ENCODE peak calls at places on chromosomes 7 and 10, in nine cellular contexts. R is GM12878, Z is GM10248, C is transverse colon, E is H9, X is keratinocyte, S is left lung, M is tibial nerve, J is kidney epithelial cell. A is an unnamed sample.

GRCh38 chr10:97543025-97543546 is 29.5 kb upstream of the ANKRD2 start:
- DNase-seq in M (peak; percentile 76), C (peak; percentile 54), S (peak; percentile 89), J (peak; percentile 90), Z (no peak), X (peak; percentile 92), E (no peak), R (no peak), A (no peak)

GRCh38 chr7:99579956-99580777 is 17.9 kb upstream of the TMEM225B start:
- DNase-seq in S (no peak), Z (no peak), J (no peak), R (no peak), E (peak; percentile 83), C (peak; percentile 34), M (no peak), X (no peak), A (peak; percentile 83)

GRCh38 chr10:6637053-6637452 is 57.0 kb upstream of the PRKCQ start:
- DNase-seq in S (no peak), X (no peak), Z (no peak), C (no peak), J (no peak), E (no peak), M (no peak), R (no peak), A (no peak)

GRCh38 chr7:134651991-134652390 is 5.3 kb downstream of the BPGM start:
- DNase-seq in E (no peak), Z (no peak), C (no peak), J (no peak), X (no peak), M (no peak), S (no peak), R (no peak), A (no peak)

GRCh38 chr10:123636598-123637325 is 29.4 kb upstream of the GPR26 start:
- DNase-seq in E (no peak), X (no peak), M (no peak), Z (no peak), S (no peak), R (no peak), C (no peak), J (no peak), A (no peak)

GRCh38 chr7:81666209-81666608 is 103.6 kb downstream of the HGF start:
- DNase-seq in J (no peak), S (no peak), Z (no peak), E (no peak), X (no peak), M (no peak), C (no peak), R (no peak), A (no peak)

GRCh38 chr10:35933940-35934636 is 292.0 kb upstream of the FZD8 start:
- DNase-seq in E (no peak), Z (no peak), S (no peak), M (no peak), R (no peak), C (no peak), J (no peak), X (no peak), A (no peak)

GRCh38 chr7:46764100-46764941 is 817.6 kb downstream of the TNS3 start:
- DNase-seq in C (no peak), Z (no peak), J (peak; percentile 91), S (no peak), X (peak; percentile 64), M (peak; percentile 30), E (no peak), R (peak; percentile 5), A (no peak)

GRCh38 chr10:84375011-84375410 is 46.6 kb downstream of the CCSER2 start:
- DNase-seq in S (no peak), J (no peak), X (peak; percentile 19), Z (peak; percentile 16), C (no peak), M (peak; percentile 74), E (no peak), R (peak; percentile 34), A (no peak)

GRCh38 chr7:103851357-103851756 is 138.1 kb downstream of the RELN start:
- DNase-seq in S (no peak), X (no peak), C (no peak), E (no peak), J (no peak), Z (peak; percentile 4), M (no peak), R (no peak), A (no peak)

GRCh38 chr7:1422512-1423265 is 36.6 kb downstream of the MICALL2 start:
- DNase-seq in X (no peak), J (no peak), E (no peak), C (no peak), M (no peak), S (no peak), R (no peak), Z (no peak), A (no peak)

GRCh38 chr10:77983384-77984341 is 45.7 kb downstream of the POLR3A start:
- DNase-seq in C (no peak), J (no peak), X (no peak), M (no peak), E (no peak), S (no peak), R (no peak), Z (no peak), A (no peak)

GRCh38 chr7:42869131-42870020 is 42.5 kb downstream of the C7orf25 start:
- DNase-seq in X (no peak), S (no peak), M (no peak), Z (peak; percentile 70), J (no peak), R (peak; percentile 78), C (no peak), E (no peak), A (no peak)

GRCh38 chr7:143978585-143978984 is 21.5 kb upstream of the OR6B1 start:
- DNase-seq in J (no peak), E (no peak), Z (no peak), C (no peak), X (no peak), S (no peak), R (no peak), M (no peak), A (no peak)

GRCh38 chr10:50409965-50410811 is 158.9 kb upstream of the ASAH2 start:
- DNase-seq in M (no peak), J (no peak), Z (no peak), C (no peak), S (no peak), E (no peak), X (no peak), R (no peak), A (no peak)

DNA sequence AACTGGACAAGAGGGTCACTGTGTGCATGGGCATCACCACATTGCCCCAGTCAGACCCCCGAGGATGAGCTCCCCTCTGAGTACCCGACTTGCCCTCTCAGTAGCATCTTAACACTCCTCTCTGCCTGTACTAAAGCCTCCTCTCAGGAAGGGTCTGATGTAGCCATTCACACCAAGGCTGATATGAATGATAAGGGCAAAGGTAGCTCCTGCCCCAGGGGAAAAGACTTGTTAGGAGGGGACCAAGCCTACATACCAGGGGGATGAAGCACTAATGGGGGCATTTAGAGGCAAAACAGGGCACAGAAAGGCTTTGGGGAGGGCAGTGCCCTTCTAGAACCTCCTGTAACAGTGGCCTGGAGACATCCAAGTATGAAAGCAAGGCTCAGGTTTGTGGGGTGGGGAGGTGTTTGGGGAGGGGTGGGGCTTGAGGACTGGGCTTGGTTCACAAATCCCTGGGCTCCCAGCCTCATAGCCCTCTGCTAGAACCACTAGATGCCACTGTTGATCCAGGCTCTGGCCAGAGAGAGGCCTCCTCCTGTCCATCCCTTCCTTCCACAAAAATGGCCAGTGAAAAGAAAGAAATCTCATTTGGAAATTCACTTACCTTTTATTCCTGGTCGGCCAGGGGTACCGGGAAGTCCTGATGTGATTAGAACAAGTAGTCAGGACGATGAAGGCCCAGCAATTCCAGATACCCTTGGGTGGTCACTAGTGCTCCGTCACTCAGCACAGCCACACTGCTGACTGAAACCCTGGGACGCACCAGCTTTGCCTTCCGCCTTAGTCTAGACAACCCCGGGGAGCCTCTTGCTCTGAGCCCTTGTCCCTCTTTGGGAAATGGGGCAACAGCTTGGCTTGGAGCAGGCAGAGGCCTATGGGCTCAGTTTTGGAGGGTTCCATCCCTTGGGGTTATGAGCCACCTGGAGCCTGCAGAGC is 40.3 kb downstream of the COL17A1 start:
- DNase-seq in C (no peak), Z (peak; percentile 44), X (no peak), S (peak; percentile 57), R (no peak), M (no peak), J (no peak), E (peak; percentile 83), A (no peak)
- TF ChIP-seq CTCF in C (peak; percentile 29), Z (peak; percentile 36), X (no peak), S (peak; percentile 47), R (peak; percentile 51), M (peak; percentile 37), J (peak; percentile 91), E (peak; percentile 93), A (peak; percentile 73)

GRCh38 chr7:149310113-149310836 is 48.3 kb downstream of the ZNF783 start:
- DNase-seq in X (peak; percentile 55), S (no peak), J (peak; percentile 1), Z (peak; percentile 51), R (peak; percentile 36), E (no peak), M (no peak), C (no peak), A (no peak)
- TF ChIP-seq CTCF in X (peak; percentile 42), S (peak; percentile 32), J (peak; percentile 47), Z (peak; percentile 31), R (peak; percentile 40), E (peak; percentile 73), M (peak; percentile 20), C (peak; percentile 46), A (peak; percentile 72)

DNA sequence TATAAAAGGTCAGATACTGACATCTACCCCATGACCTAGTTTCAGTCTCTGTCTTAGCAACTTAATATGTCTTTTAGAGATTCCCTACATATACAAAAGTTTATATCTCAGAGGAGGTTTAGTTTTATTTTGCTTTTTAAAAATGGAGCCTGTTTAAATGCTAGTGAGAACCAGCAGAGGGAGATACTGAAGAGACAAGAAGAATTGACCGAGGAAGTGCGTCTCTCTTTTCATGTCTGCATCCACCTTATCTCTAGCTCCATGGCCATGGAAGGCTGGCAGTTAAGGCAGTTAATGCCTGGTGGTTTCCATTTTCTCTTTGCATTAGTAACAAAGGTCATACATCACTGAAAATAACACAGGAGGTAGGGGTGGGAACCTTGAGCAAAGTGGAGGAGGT is 10.7 kb downstream of the SUV39H2 start:
- DNase-seq in R (no peak), S (no peak), X (no peak), J (no peak), E (no peak), Z (peak; percentile 22), C (no peak), M (no peak), A (no peak)
- TF ChIP-seq CTCF in R (peak; percentile 39), S (no peak), X (no peak), J (peak; percentile 33), E (peak; percentile 61), Z (peak; percentile 3), C (no peak), M (no peak), A (peak; percentile 59)

DNA sequence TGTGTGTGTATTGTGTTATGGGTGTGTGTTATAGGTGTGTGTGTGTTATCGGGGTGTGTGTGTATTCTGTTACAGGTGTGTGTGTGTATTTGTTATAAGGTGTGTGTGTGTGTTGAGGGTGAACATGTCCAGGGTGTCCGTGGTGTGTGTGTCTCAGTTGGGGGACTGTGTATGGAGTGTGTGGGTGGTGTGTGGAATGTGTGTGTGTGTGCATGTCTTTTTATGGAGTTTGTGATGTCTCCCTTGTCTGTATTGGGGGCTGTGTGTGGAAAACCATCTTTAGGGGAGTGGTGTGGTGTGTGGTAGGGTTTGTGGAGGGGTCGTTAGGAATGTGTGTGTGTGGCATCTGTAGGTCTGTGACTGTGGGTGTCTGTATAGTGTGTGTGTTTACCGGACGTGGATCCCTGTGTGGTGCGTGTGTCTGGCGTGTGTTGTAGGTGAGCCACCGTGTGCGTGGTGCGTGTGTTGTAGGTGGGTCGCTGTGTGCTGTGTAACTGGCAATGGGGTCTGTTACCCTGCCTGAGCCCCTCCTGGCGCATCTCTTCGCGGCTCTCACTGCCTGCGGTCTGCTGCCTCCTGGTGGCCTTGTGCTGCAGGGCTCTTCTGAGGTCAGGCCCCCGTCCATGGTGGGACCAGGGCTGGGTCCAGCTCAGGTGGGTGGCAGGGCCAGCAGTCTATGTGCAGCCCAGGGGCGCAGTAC is 61.7 kb downstream of the PALD1 start:
- DNase-seq in E (peak; percentile 70), S (no peak), C (no peak), J (no peak), Z (peak; percentile 73), X (no peak), R (no peak), M (no peak), A (no peak)
- TF ChIP-seq CTCF in E (peak; percentile 87), S (peak; percentile 36), C (peak; percentile 55), J (peak; percentile 87), Z (peak; percentile 72), X (peak; percentile 80), R (peak; percentile 70), M (peak; percentile 43), A (peak; percentile 72)